ENCODE peak calls at places on chromosomes 1 and 21, in five cellular contexts. D is SK-N-SH, J is A549, M is K562, I is GM12878. G is an unnamed sample.

GRCh38 chr1:85692730-85693314 is 15.4 kb downstream of the ZNHIT6 start:
- DNase-seq in D (no peak), J (peak), M (no peak), I (no peak), G (peak)

GRCh38 chr1:227170361-227171166 is 147.7 kb downstream of the CDC42BPA start:
- DNase-seq in D (no peak), J (no peak), M (peak), I (no peak), G (peak)

GRCh38 chr1:234271243-234271606 is 102.0 kb upstream of the COA6 start:
- DNase-seq in D (no peak), J (no peak), M (no peak), I (peak), G (no peak)

GRCh38 chr1:24015226-24016210 is 35.4 kb upstream of the SRSF10 start:
- DNase-seq in D (no peak), J (no peak), M (peak), I (no peak), G (peak)

GRCh38 chr1:149885364-149886111 is 13.8 kb upstream of the BOLA1 start:
- DNase-seq in D (peak), J (peak), M (peak), I (peak), G (peak)

GRCh38 chr1:156491151-156491949 is 9.2 kb downstream of the MEF2D start:
- DNase-seq in D (no peak), J (no peak), M (peak), I (no peak), G (no peak)

GRCh38 chr1:10897321-10897980 is 101.0 kb upstream of the CASZ1 start:
- DNase-seq in D (no peak), J (no peak), M (no peak), I (no peak), G (no peak)

GRCh38 chr1:99786751-99787501 is 20.5 kb upstream of the FRRS1 start:
- DNase-seq in D (no peak), J (no peak), M (no peak), I (peak), G (no peak)

GRCh38 chr1:27166351-27166802 is 11.5 kb upstream of the SLC9A1 start:
- DNase-seq in D (no peak), J (no peak), M (peak), I (no peak), G (peak)

GRCh38 chr1:36962991-36963390 is 71.3 kb downstream of the GRIK3 start:
- DNase-seq in D (no peak), J (no peak), M (no peak), I (no peak), G (no peak)
- TF ChIP-seq RCOR1 in D (no peak), J (no peak), M (no peak), I (no peak), G (no peak)

GRCh38 chr1:17486242-17486641 is 46.8 kb upstream of the RCC2 start:
- DNase-seq in D (no peak), J (no peak), M (no peak), I (no peak), G (no peak)

GRCh38 chr1:17480846-17481245 is 41.4 kb upstream of the RCC2 start:
- DNase-seq in D (no peak), J (no peak), M (no peak), I (no peak), G (no peak)

GRCh38 chr1:17488977-17489739 is 49.7 kb upstream of the RCC2 start:
- DNase-seq in D (peak), J (no peak), M (peak), I (no peak), G (peak)

GRCh38 chr1:17485280-17485679 is 45.8 kb upstream of the RCC2 start:
- DNase-seq in D (no peak), J (peak), M (peak), I (no peak), G (peak)
- TF ChIP-seq RCOR1 in D (no peak), J (no peak), M (no peak), I (no peak), G (no peak)

GRCh38 chr1:15617874-15618684 is 821 bp downstream of the DDI2 start:
- DNase-seq in D (peak), J (no peak), M (peak), I (peak), G (no peak)
- TF ChIP-seq RCOR1 in D (no peak), J (no peak), M (no peak), I (no peak), G (no peak)

GRCh38 chr1:39505289-39505688 is 13.9 kb downstream of the BMP8A start:
- DNase-seq in D (no peak), J (no peak), M (no peak), I (no peak), G (no peak)

GRCh38 chr1:39497570-39497969 is 6.1 kb downstream of the BMP8A start:
- DNase-seq in D (no peak), J (no peak), M (no peak), I (no peak), G (no peak)

GRCh38 chr1:39500862-39501389 is 9.5 kb downstream of the BMP8A start:
- DNase-seq in D (no peak), J (no peak), M (no peak), I (no peak), G (no peak)

GRCh38 chr1:39499668-39500067 is 8.2 kb downstream of the BMP8A start:
- DNase-seq in D (no peak), J (no peak), M (no peak), I (no peak), G (no peak)

DNA sequence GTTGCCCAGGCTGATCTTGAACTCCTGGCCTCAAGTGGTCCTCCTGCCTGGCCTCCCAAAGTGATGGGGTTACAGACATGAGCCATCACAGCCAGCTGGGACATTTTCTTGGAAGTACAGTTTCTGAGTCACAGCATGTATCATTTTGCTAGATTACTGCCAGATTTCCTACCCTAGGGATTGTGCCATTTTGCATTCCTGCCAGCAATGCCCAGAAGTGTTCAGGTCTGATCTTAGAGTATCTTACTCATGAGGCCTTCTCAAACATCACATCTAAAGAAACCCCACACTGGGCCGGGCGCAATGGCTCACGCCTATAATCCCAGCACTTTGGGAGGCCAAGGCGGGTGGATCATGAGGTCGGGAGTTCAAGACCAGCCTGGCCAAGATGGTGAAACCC is 10.2 kb downstream of the BMP8A start:
- DNase-seq in D (no peak), J (no peak), M (no peak), I (no peak), G (peak)
- TF ChIP-seq RCOR1 in D (no peak), J (no peak), M (no peak), I (no peak), G (no peak)

DNA sequence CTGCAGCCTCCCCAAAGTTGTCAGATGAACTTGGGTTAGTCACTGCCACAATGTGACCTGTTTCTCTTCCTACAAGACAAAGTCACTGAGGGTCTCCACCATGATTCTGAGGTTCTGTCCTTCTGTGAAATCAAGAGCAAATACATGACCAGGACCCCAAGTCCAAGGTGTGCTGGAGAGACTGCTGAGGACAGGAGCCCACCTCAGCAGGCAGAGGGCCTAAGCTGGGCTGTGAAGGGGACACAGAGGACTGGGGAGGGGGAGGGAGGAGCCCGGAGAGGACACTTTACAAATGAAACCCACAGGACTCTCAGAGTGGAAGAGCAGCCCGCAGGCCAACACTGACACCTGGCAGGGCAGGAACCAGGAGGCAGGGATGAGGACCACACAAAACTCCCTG is 3.3 kb downstream of the PGLYRP3 start:
- DNase-seq in D (no peak), J (no peak), M (no peak), I (no peak), G (no peak)
- TF ChIP-seq RCOR1 in D (no peak), J (no peak), M (no peak), I (no peak), G (no peak)

GRCh38 chr1:166261511-166261910 is 94.7 kb upstream of the FAM78B start:
- DNase-seq in D (no peak), J (no peak), M (no peak), I (no peak), G (no peak)
- TF ChIP-seq RCOR1 in D (no peak), J (no peak), M (no peak), I (no peak), G (no peak)

GRCh38 chr21:15249285-15249993 is 184.6 kb upstream of the NRIP1 start:
- DNase-seq in D (no peak), J (no peak), M (peak), I (no peak), G (peak)
- TF ChIP-seq RCOR1 in D (no peak), J (no peak), M (no peak), I (no peak), G (no peak)